ENCODE peak calls at places on chromosomes 2 and 18, in five cellular contexts. N is left ventricle myocardium inferior, J is small intestine, U is kidney, Z is tibial artery. I is an unnamed sample.
A peak's percentile ranks its signal among the peaks of the same experiment; 100 is the strongest.

GRCh38 chr2:217864960-217865359 is 137.8 kb downstream of the TNS1 start:
- DNase-seq in Z (no peak), U (no peak), N (no peak), J (no peak), I (no peak)

GRCh38 chr18:23281626-23282436 is 146.5 kb downstream of the CABLES1 start:
- DNase-seq in N (no peak), J (peak; percentile 68), Z (no peak), U (no peak), I (no peak)

GRCh38 chr2:13056259-13056843 is 339.6 kb downstream of the TRIB2 start:
- DNase-seq in Z (no peak), J (peak; percentile 2), U (no peak), N (no peak), I (no peak)

GRCh38 chr18:45755936-45756335 is 32.0 kb downstream of the SLC14A1 start:
- DNase-seq in N (no peak), J (peak; percentile 26), Z (peak; percentile 74), U (no peak), I (no peak)

GRCh38 chr2:2934030-2934429 is 443.6 kb downstream of the EIPR1 start:
- DNase-seq in N (no peak), Z (no peak), J (no peak), U (no peak), I (no peak)

GRCh38 chr2:73982140-73982617 is 2.5 kb upstream of the TET3 start:
- DNase-seq in J (peak; percentile 68), U (no peak), Z (no peak), N (no peak), I (no peak)

GRCh38 chr2:159088906-159089305 is 120.5 kb downstream of the TANC1 start:
- DNase-seq in U (no peak), Z (no peak), J (no peak), N (no peak), I (peak; percentile 68)

GRCh38 chr18:40250218-40250617 is 1704.8 kb upstream of the PIK3C3 start:
- DNase-seq in U (no peak), Z (no peak), N (no peak), J (no peak), I (no peak)

GRCh38 chr2:12071343-12071742 is 324.9 kb downstream of the LPIN1 start:
- DNase-seq in J (no peak), Z (no peak), U (no peak), N (no peak), I (no peak)

GRCh38 chr18:66571845-66572244 is 32.0 kb downstream of the CDH19 start:
- DNase-seq in U (no peak), N (no peak), Z (no peak), J (no peak), I (no peak)

GRCh38 chr2:25711641-25712369 is 38.4 kb upstream of the DTNB start:
- DNase-seq in N (no peak), U (no peak), J (no peak), Z (no peak), I (no peak)

GRCh38 chr18:80034852-80035406 is 695 bp downstream of the RBFA start:
- DNase-seq in N (no peak), U (no peak), J (peak; percentile 58), Z (no peak), I (no peak)

GRCh38 chr2:143574069-143574468 is 444.9 kb downstream of the ARHGAP15 start:
- DNase-seq in Z (no peak), U (no peak), N (no peak), J (no peak), I (peak; percentile 2)

GRCh38 chr18:55137602-55138001 is 178.3 kb upstream of the CCDC68 start:
- DNase-seq in J (no peak), U (no peak), N (no peak), Z (no peak), I (no peak)

GRCh38 chr2:169365093-169365483 is 2.8 kb upstream of the LRP2 start:
- DNase-seq in U (no peak), J (peak; percentile 27), Z (no peak), N (no peak), I (peak; percentile 9)

GRCh38 chr2:163348843-163349395 is 386.9 kb downstream of the FIGN start:
- DNase-seq in U (peak; percentile 22), J (peak; percentile 87), Z (no peak), N (no peak), I (no peak)

GRCh38 chr2:235668782-235669181 is 174.9 kb downstream of the AGAP1 start:
- DNase-seq in U (no peak), Z (no peak), J (no peak), N (no peak), I (no peak)

GRCh38 chr2:235666240-235666781 is 172.5 kb downstream of the AGAP1 start:
- DNase-seq in J (peak; percentile 64), N (no peak), Z (no peak), U (no peak), I (no peak)

GRCh38 chr2:235670974-235671787 is 177.3 kb downstream of the AGAP1 start:
- DNase-seq in U (no peak), Z (no peak), N (no peak), J (no peak), I (peak; percentile 77)

GRCh38 chr2:235669983-235670962 is 176.4 kb downstream of the AGAP1 start:
- DNase-seq in U (peak; percentile 75), J (peak; percentile 69), Z (peak; percentile 50), N (peak; percentile 67), I (peak; percentile 85)

DNA sequence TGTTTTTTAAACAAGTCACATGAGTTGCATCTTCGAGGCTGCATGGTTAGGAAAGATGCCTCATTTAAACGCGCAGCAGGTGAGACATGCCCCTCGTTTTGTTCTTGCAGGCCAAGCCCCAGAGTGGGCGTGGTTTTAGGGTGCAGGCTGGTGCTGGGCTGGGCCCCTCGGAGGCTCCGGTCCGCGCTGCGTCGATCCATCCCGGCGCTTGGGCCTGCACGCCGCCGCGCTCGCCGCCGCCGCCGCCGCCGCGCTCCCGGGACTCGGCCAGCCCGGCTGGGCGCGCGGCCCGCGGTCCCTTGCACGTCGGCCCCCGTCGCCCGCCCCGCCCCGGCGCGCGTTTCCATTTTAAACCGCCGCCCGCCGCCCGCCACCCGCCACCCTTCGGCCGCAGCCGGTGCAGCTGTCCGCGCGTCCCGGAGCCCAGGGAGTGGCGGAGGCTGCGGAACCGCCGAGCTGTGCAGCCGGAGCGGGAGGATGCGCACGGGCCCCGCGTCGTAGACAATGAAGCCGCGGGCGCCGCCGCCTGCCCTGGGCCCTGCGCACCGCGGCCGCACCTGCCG is 175.5 kb downstream of the AGAP1 start:
- DNase-seq in N (peak; percentile 80), J (peak; percentile 78), Z (peak; percentile 45), U (peak; percentile 82), I (peak; percentile 94)
- H3K4me3 ChIP-seq in N (peak overlapping the region; percentile 70), J (peak overlapping the region; percentile 85), Z (peak overlapping the region; percentile 59), U (peak overlapping the region; percentile 6), I (peak overlapping the region; percentile 49)

GRCh38 chr18:666177-666576 is 8.7 kb downstream of the TYMS start:
- DNase-seq in N (no peak), U (no peak), Z (no peak), J (no peak), I (peak; percentile 64)

GRCh38 chr18:670456-670996 is 13.1 kb downstream of the TYMS start:
- DNase-seq in U (no peak), Z (no peak), J (no peak), N (no peak), I (no peak)

GRCh38 chr18:668263-668662 is 10.8 kb downstream of the TYMS start:
- DNase-seq in J (peak; percentile 61), N (no peak), Z (no peak), U (no peak), I (no peak)

GRCh38 chr18:669077-669476 is 11.6 kb downstream of the TYMS start:
- DNase-seq in N (no peak), U (no peak), J (no peak), Z (no peak), I (no peak)

DNA sequence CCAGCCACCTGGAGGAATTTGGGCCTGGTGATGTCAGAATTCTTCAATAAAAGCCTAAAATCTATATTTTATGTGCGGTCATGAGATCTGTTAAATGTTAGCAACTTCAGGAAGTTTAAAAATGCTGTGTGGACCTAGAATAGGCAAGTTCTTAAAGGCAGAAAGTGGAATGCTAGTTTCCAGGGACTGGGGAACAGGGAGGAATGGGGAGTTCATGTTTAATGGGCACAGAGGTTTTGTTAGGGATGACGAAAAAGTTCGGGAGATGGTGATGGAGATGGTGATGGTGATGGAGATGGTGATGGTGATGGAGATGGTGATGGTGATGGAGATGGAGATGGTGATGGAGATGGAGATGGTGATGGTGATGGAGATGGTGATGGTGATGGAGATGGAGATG is 9.2 kb downstream of the TYMS start:
- DNase-seq in Z (no peak), U (no peak), J (no peak), N (no peak), I (no peak)
- H3K36me3 ChIP-seq in Z (peaks cover 25% of the 10 kb centered on the region), U (peaks cover 10% of the 10 kb centered on the region), J (peaks cover 3% of the 10 kb centered on the region), N (peaks cover 24% of the 10 kb centered on the region), I (peaks cover 20% of the 10 kb centered on the region)

GRCh38 chr2:70391259-70391658 is 89.4 kb upstream of the FAM136A start:
- DNase-seq in U (no peak), Z (no peak), J (no peak), N (no peak), I (no peak)

GRCh38 chr2:70388813-70389212 is 86.9 kb upstream of the FAM136A start:
- DNase-seq in U (no peak), J (no peak), N (no peak), Z (no peak), I (no peak)

GRCh38 chr2:70388128-70388527 is 86.3 kb upstream of the FAM136A start:
- DNase-seq in J (no peak), Z (no peak), U (no peak), N (no peak), I (no peak)

GRCh38 chr2:70393881-70394280 is 92.0 kb upstream of the FAM136A start:
- DNase-seq in J (no peak), Z (no peak), U (no peak), N (no peak), I (no peak)

DNA sequence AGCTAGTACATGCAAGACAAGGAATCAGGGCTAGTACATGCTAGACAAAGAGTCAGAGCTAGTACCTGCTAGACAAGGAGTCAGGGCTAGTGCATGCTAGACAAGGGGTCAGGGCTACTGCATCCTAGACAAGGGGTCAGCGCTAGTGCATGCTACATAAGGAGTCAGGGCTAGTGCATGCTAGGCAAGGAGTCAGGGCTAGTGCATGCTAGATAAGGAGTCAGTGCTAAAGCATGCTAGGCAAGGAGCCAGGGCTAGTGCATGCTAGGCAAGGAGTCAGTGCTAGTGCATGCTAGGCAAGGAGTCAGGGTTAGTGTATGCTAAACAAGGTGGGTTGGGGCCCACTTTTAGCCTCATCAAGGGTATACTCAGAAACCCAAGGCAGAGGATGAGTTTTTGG is 90.1 kb upstream of the FAM136A start:
- DNase-seq in J (no peak), U (no peak), N (no peak), Z (no peak), I (no peak)
- H3K4me3 ChIP-seq in J (no peak overlapping the region), U (no peak overlapping the region), N (no peak overlapping the region), Z (no peak overlapping the region), I (no peak overlapping the region)

DNA sequence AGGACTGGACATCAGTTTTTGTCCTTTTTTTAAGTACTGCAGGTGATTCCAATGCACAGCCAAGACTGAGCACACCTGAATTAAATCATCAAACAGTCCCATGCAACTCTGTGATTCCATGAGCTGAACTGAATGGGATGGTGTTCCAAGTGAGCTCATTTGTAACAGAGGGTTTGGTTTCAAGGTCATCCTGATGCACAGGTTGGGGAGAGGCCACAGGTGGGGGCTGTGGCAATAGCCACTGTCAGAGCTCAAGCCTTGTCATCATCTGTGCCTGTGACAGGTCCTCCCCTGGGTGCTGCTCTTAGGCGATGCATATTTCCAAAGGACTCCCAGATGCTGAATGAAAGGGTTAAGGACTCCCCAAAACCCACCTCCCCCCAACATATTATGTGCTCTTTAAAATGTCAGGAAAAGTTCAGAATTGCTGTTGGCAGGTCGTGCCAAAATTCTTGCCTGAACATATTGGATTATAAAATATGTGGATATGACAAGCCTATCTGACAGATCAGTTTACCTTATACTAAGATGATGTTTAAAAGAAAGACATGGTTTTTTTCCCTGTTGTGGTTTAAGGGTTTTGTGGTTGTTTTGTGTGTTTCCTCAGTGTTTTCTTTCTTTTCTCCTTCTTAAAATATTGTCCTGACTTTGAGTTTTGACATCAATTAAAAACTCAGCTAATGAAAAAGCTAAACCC is 263.4 kb upstream of the SIX2 start:
- DNase-seq in U (no peak), J (no peak), N (no peak), Z (no peak), I (no peak)
- H3K36me3 ChIP-seq in U (no peaks in the 10 kb centered on the region), J (no peaks in the 10 kb centered on the region), N (no peaks in the 10 kb centered on the region), Z (no peaks in the 10 kb centered on the region), I (no peaks in the 10 kb centered on the region)

I was measured in H7.